ENCODE peak calls at places on chromosomes 6 and 20, in nine cellular contexts. X is stimulated activated naive B cell treated with anti-CD40 and anti-IgM and Interleukin-4, amounts not matched to agents 10 μg/mL and 1 μg/mL and 100 μg/mL, for 72 hours; M is activated CD4-positive, alpha-beta T cell treated with anti-CD3 and anti-CD28 coated beads, Interleukin-2, amount 50 U/mL, for 4 hours; Z is HepG2; N is heart right ventricle; R is astrocyte of the cerebellum; L is islet precursor cell; I is MG63; G is H1. S is an unnamed sample.

GRCh38 chr6:111338843-111339242 is 144.2 kb downstream of the REV3L start:
- DNase-seq in X (no peak), M (no peak), Z (no peak), N (no peak), R (no peak), L (no peak), I (no peak), G (no peak), S (no peak)

GRCh38 chr20:15925376-15925775 is 647.9 kb downstream of the KIF16B start:
- DNase-seq in X (no peak), M (no peak), Z (no peak), N (no peak), R (no peak), L (no peak), I (no peak), G (no peak), S (no peak)

GRCh38 chr20:47125553-47126373 is 230.7 kb downstream of the ZMYND8 start:
- DNase-seq in X (no peak), M (no peak), Z (no peak), N (no peak), R (no peak), L (peak), I (no peak), G (no peak), S (no peak)

GRCh38 chr20:50449789-50450492 is 60.2 kb upstream of the PTPN1 start:
- DNase-seq in X (no peak), M (no peak), Z (no peak), N (no peak), R (no peak), L (no peak), I (no peak), G (no peak), S (no peak)

GRCh38 chr20:10705801-10706459 is 32.1 kb upstream of the JAG1 start:
- DNase-seq in X (no peak), M (no peak), Z (peak), N (no peak), R (no peak), L (no peak), I (no peak), G (no peak), S (no peak)

GRCh38 chr20:31580706-31581105 is 24.4 kb upstream of the ID1 start:
- DNase-seq in X (no peak), M (no peak), Z (peak), N (no peak), R (no peak), L (no peak), I (no peak), G (no peak), S (no peak)

GRCh38 chr6:34656378-34657036 is 40.1 kb downstream of the ILRUN start:
- DNase-seq in X (peak), M (peak), Z (peak), N (peak), R (peak), L (no peak), I (no peak), G (no peak), S (peak)

GRCh38 chr6:151186931-151187330 is 52.8 kb upstream of the AKAP12 start:
- DNase-seq in X (no peak), M (no peak), Z (no peak), N (no peak), R (no peak), L (no peak), I (no peak), G (no peak), S (no peak)

GRCh38 chr6:51855310-51856082 is 231.9 kb downstream of the PKHD1 start:
- DNase-seq in X (no peak), M (no peak), Z (peak), N (no peak), R (peak), L (peak), I (no peak), G (no peak), S (no peak)

GRCh38 chr6:88502391-88502790 is 336.2 kb upstream of the CNR1 start:
- DNase-seq in X (no peak), M (no peak), Z (no peak), N (no peak), R (no peak), L (no peak), I (no peak), G (no peak), S (no peak)

GRCh38 chr6:105515054-105515453 is 112.2 kb upstream of the PREP start:
- DNase-seq in X (no peak), M (no peak), Z (no peak), N (no peak), R (no peak), L (no peak), I (no peak), G (no peak), S (no peak)

GRCh38 chr20:48705208-48706115 is 122.3 kb downstream of the PREX1 start:
- DNase-seq in X (no peak), M (no peak), Z (no peak), N (no peak), R (no peak), L (no peak), I (no peak), G (no peak), S (no peak)

GRCh38 chr6:41774841-41775240 is 4.9 kb downstream of the FRS3 start:
- DNase-seq in X (no peak), M (no peak), Z (no peak), N (no peak), R (no peak), L (no peak), I (peak), G (no peak), S (no peak)

GRCh38 chr6:134512946-134513345 is 195.0 kb upstream of the SGK1 start:
- DNase-seq in X (no peak), M (no peak), Z (no peak), N (peak), R (no peak), L (no peak), I (peak), G (no peak), S (no peak)

GRCh38 chr6:34484899-34485298 is 19.0 kb downstream of the PACSIN1 start:
- DNase-seq in X (peak), M (peak), Z (no peak), N (no peak), R (no peak), L (peak), I (no peak), G (no peak), S (no peak)

GRCh38 chr6:167115054-167115453 is 7.8 kb upstream of the CCR6 start:
- DNase-seq in X (no peak), M (no peak), Z (no peak), N (no peak), R (no peak), L (no peak), I (no peak), G (no peak), S (no peak)

GRCh38 chr20:50953196-50953595 is 5.1 kb downstream of the DPM1 start:
- DNase-seq in X (no peak), M (no peak), Z (no peak), N (no peak), R (no peak), L (no peak), I (no peak), G (no peak), S (no peak)

GRCh38 chr6:9397981-9398559 is 962.7 kb upstream of the SLC35B3 start:
- DNase-seq in X (no peak), M (no peak), Z (no peak), N (peak), R (no peak), L (peak), I (no peak), G (no peak), S (peak)

GRCh38 chr20:49149281-49150045 is 38.7 kb downstream of the STAU1 start:
- DNase-seq in X (no peak), M (no peak), Z (no peak), N (no peak), R (no peak), L (no peak), I (no peak), G (no peak), S (no peak)

GRCh38 chr20:61899971-61900370 is 165.7 kb downstream of the TAF4 start:
- DNase-seq in X (no peak), M (no peak), Z (no peak), N (no peak), R (no peak), L (no peak), I (peak), G (no peak), S (no peak)

GRCh38 chr20:59948828-59949720 is 8.9 kb downstream of the FAM217B start:
- DNase-seq in X (no peak), M (no peak), Z (peak), N (peak), R (peak), L (no peak), I (no peak), G (no peak), S (no peak)

GRCh38 chr6:107822154-107823046 is 1.7 kb downstream of the SCML4 start:
- DNase-seq in X (peak), M (peak), Z (no peak), N (no peak), R (no peak), L (no peak), I (no peak), G (no peak), S (no peak)

GRCh38 chr6:70838907-70839285 is 118.0 kb downstream of the B3GAT2 start:
- DNase-seq in X (no peak), M (no peak), Z (peak), N (no peak), R (no peak), L (no peak), I (no peak), G (no peak), S (no peak)

S was measured in left colon.